ENCODE peak calls at places on chromosomes 12 and 14, in five cellular contexts. C is GM12891, M is GM12878, Q is K562, Z is HepG2. I is an unnamed sample.

GRCh38 chr14:93160353-93160801 is 24.3 kb downstream of the MOAP1 start:
- DNase-seq in C (no peak), M (no peak), Q (peak), Z (no peak), I (no peak)

GRCh38 chr12:108572166-108572790 is 9.9 kb downstream of the ISCU start:
- DNase-seq in C (no peak), M (peak), Q (no peak), Z (no peak), I (no peak)

GRCh38 chr12:93145086-93145485 is 216.0 kb upstream of the EEA1 start:
- DNase-seq in C (no peak), M (no peak), Q (no peak), Z (no peak), I (no peak)

GRCh38 chr12:109098671-109099070 is 1.3 kb downstream of the UNG start:
- DNase-seq in C (no peak), M (no peak), Q (no peak), Z (no peak), I (no peak)

GRCh38 chr12:56628671-56629458 is 1.3 kb downstream of the BAZ2A start:
- DNase-seq in C (no peak), M (no peak), Q (no peak), Z (peak), I (no peak)

GRCh38 chr14:68816183-68816942 is 23.5 kb upstream of the ZFP36L1 start:
- DNase-seq in C (peak), M (no peak), Q (peak), Z (peak), I (peak)

GRCh38 chr14:102591372-102591943 is 991 bp upstream of the RCOR1 start:
- DNase-seq in C (no peak), M (no peak), Q (no peak), Z (no peak), I (no peak)

GRCh38 chr12:95674631-95675030 is 115.9 kb downstream of the NTN4 start:
- DNase-seq in C (no peak), M (no peak), Q (no peak), Z (peak), I (no peak)

GRCh38 chr14:77128414-77128891 is 13.1 kb downstream of the ZDHHC22 start:
- DNase-seq in C (no peak), M (no peak), Q (no peak), Z (peak), I (no peak)

GRCh38 chr14:61573748-61574513 is 121.4 kb upstream of the HIF1A start:
- DNase-seq in C (no peak), M (no peak), Q (no peak), Z (no peak), I (no peak)

GRCh38 chr12:20314325-20314724 is 54.0 kb upstream of the PDE3A start:
- DNase-seq in C (no peak), M (no peak), Q (no peak), Z (no peak), I (no peak)

GRCh38 chr14:75170797-75171196 is 5.6 kb downstream of the TMED10 start:
- DNase-seq in C (no peak), M (no peak), Q (no peak), Z (no peak), I (no peak)

GRCh38 chr14:91745329-91745728 is 13.4 kb upstream of the CATSPERB start:
- DNase-seq in C (no peak), M (no peak), Q (no peak), Z (no peak), I (no peak)

GRCh38 chr12:67370979-67371378 is 101.8 kb downstream of the CAND1 start:
- DNase-seq in C (no peak), M (no peak), Q (no peak), Z (no peak), I (no peak)

GRCh38 chr14:93734086-93734822 is 54.0 kb downstream of the PRIMA1 start:
- DNase-seq in C (no peak), M (no peak), Q (peak), Z (no peak), I (no peak)

GRCh38 chr12:5395443-5396401 is 36.2 kb upstream of the NTF3 start:
- DNase-seq in C (no peak), M (no peak), Q (no peak), Z (no peak), I (no peak)

GRCh38 chr12:132342322-132342721 is 12.9 kb upstream of the GALNT9 start:
- DNase-seq in C (no peak), M (no peak), Q (no peak), Z (peak), I (no peak)

GRCh38 chr14:106586098-106586704 is 1059.8 kb downstream of the TMEM121 start:
- DNase-seq in C (peak), M (no peak), Q (peak), Z (peak), I (peak)

GRCh38 chr14:102187044-102187443 is 47.3 kb downstream of the WDR20 start:
- DNase-seq in C (no peak), M (no peak), Q (no peak), Z (no peak), I (no peak)

GRCh38 chr12:93742086-93742934 is 65.1 kb downstream of the CRADD start:
- DNase-seq in C (peak), M (no peak), Q (peak), Z (peak), I (peak)

GRCh38 chr14:62031504-62031903 is 269.3 kb downstream of the SNAPC1 start:
- DNase-seq in C (no peak), M (no peak), Q (no peak), Z (no peak), I (no peak)

GRCh38 chr14:32167907-32168306 is 33.9 kb upstream of the RNU6-7 start:
- DNase-seq in C (no peak), M (no peak), Q (no peak), Z (no peak), I (no peak)

GRCh38 chr12:66092559-66093269 is 37.8 kb downstream of the LLPH start:
- DNase-seq in C (no peak), M (no peak), Q (no peak), Z (no peak), I (no peak)

DNA sequence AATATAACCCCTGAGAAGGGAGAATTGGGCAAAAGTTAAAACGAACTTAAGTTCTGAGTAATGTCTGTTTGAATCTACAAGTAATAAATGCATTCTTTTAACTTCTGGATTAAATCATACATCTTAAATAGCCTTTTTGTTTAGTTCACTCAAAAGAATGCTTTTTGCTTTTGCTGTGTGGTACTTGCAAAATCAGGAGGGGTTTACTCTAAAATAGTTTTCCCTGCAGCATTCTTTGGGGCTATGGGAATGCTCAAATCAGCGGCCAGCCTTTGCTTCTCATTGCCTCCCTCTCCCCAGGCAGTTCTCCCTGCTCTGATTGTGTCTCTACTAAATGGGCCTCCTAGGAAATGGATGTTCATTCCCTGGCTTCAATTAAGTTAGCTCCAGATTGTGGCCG is 4.3 kb downstream of the TULP3 start:
- DNase-seq in C (no peak), M (no peak), Q (no peak), Z (no peak), I (no peak)
- TF ChIP-seq POLR2A in C (no peak), M (no peak), Q (no peak), Z (no peak), I (no peak)

DNA sequence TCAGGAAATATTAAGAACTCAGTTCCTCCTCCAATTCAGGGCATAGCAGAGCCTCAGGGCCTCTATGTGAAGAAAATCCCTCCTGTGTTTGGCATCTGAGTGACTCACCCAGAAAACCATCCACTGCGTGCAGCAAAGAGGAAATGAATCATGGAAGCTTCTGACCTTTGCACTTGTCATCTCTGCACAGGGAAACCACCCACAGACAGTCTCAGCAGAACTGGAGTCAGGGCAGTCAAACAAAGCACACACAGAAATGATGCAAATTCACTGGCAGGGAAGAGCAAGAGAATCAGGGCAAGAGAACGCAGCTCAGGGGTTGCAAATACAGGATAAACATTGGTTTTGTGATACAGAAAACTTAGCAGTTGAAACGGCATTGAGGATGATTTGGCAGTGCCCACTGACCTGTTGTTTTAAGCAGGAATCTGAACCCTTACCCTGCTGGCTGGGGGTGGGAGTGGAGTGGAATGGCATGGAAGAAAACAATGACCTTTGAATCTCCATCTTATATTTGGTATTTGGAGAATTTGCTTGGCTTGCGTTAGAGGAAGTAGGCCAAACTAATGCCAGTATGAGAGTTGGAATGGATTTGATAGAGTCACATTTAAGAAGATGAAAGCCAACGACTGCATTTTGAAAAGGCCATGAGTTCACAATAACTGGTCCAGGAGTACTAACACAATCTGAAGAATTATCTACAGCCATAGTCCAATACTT is 53.5 kb downstream of the PHLDA1 start:
- DNase-seq in C (peak), M (peak), Q (peak), Z (peak), I (peak)
- TF ChIP-seq TAF1 in C (no peak), M (no peak), Q (no peak), Z (peak), I (peak)

DNA sequence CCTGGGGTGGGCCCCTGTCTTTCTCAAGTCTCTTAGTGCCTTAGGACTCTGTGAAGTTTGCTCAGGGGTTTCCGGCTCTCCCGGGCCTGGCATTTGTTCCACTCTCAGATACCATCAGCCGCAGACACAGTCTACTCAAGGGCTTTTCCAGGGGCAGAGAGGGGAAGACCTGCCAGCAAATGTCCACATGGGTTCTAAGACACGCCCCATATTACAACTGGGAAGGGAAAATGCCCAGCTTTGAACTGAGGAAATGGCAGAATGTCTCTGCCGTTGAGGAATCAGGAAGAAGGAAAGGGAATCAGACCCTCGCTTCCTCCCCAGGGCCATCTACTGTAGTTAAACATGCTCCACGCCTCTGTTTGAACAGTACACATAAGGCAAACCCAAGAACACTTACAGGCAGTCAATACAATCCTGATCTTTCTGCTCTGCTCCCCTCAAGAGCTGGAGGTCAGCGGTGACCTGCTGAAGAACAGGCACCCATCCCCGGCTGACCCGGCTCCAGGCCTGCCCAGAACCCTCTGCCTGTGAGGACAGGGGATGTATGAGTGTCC is 7.9 kb downstream of the CCDC85C start:
- DNase-seq in C (no peak), M (no peak), Q (no peak), Z (no peak), I (no peak)
- TF ChIP-seq POLR2AphosphoS5 in C (no peak), M (no peak), Q (no peak), Z (no peak), I (no peak)

DNA sequence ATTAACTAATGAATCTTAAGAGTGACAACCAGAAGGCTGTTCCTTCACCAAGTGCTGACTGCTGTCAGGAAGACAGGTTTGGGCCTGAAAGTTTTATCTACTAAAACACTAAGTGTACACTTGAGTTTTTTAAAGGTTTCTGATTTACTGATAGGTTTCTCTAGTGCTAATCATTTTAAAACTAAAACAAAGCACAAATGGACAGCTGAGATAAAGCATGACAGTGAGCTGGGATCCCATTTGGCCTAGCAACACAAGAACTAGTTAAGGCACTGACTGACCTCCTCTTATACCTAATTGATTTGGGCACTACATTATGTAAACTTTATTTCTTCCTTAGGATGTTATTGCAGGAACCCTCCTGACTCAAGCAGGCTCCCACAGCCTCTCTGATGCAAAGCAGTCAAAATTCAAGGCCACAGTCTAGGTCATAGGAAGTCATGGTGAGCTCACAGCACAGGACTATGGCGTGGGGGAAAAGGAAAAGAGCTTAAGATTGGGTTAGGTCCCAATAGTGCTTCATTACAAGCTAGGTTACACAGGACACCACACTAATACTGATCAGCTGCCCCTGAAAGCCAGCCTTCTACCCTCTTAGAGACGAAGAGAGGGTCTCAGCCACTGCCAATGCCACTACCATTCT is 3.5 kb downstream of the STXBP6 start:
- DNase-seq in C (no peak), M (no peak), Q (no peak), Z (no peak), I (no peak)
- TF ChIP-seq POLR2A in C (no peak), M (no peak), Q (no peak), Z (no peak), I (no peak)

DNA sequence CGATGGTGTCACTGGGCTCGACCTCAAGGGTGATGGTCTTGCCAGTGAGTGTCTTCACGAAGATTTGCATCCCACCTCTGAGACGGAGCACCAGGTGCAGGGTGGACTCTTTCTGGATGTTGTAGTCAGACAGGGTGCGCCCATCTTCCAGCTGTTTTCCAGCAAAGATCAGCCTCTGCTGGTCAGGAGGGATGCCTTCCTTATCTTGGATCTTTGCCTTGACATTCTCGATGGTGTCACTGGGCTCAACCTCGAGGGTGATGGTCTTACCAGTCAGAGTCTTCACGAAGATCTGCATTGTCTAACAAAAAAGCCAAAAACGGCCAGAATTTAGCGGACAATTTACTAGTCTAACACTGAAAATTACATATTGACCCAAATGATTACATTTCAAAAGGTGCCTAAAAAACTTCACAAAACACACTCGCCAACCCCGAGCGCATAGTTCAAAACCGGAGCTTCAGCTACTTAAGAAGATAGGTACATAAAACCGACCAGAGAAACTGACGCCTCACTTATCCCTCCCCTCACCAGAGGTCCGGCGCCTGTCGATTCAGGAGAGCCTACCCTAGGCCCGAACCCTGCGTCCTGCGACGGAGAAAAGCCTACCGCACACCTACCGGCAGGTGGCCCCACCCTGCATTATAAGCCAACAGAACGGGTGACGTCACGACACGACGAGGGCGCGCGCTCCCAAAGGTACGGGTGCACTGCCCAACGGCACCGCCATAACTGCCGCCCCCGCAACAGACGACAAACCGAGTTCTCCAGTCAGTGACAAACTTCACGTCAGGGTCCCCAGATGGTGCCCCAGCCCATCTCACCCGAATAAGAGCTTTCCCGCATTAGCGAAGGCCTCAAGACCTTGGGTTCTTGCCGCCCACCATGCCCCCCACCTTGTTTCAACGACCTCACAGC is 717 bp downstream of the UBC start:
- DNase-seq in C (peak), M (no peak), Q (peak), Z (peak), I (peak)
- TF ChIP-seq TAF1 in C (no peak), M (no peak), Q (no peak), Z (no peak), I (no peak)

GRCh38 chr12:52011602-52012214 is 5.0 kb downstream of the TAMALIN start:
- DNase-seq in C (no peak), M (no peak), Q (no peak), Z (peak), I (no peak)

GRCh38 chr12:52009081-52009751 is 2.5 kb downstream of the TAMALIN start:
- DNase-seq in C (no peak), M (no peak), Q (no peak), Z (no peak), I (no peak)

GRCh38 chr12:52010692-52011601 is 4.2 kb downstream of the TAMALIN start:
- DNase-seq in C (no peak), M (no peak), Q (no peak), Z (peak), I (no peak)

GRCh38 chr12:52007982-52008510 is 1.3 kb downstream of the TAMALIN start:
- DNase-seq in C (no peak), M (no peak), Q (no peak), Z (no peak), I (no peak)

DNA sequence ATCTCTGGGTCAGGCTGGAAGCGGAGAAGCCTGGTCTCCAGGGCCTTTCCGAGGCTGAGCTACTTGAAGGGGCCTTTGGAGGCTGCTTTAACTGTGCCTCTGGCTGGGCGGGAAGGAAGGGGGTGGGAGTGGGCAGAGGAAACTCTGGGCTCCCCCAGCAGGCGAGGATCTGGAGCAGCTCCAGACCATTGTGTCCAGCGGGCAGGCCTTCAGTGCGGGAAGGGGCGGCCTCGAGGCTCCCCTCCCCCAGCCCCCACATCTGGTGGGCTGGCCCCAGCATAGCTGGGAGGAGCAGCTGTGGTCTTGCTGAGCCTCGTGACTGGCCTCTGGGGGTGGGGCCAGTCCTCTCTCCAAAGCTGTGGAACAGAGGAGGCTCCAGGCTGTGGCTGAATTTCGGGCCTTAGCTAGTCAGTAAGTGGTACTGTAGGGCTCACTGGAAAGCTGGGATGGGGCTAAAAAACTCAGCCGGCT is 3.4 kb downstream of the TAMALIN start:
- DNase-seq in C (no peak), M (no peak), Q (peak), Z (peak), I (no peak)
- TF ChIP-seq POLR2AphosphoS5 in C (no peak), M (no peak), Q (no peak), Z (peak), I (no peak)

DNA sequence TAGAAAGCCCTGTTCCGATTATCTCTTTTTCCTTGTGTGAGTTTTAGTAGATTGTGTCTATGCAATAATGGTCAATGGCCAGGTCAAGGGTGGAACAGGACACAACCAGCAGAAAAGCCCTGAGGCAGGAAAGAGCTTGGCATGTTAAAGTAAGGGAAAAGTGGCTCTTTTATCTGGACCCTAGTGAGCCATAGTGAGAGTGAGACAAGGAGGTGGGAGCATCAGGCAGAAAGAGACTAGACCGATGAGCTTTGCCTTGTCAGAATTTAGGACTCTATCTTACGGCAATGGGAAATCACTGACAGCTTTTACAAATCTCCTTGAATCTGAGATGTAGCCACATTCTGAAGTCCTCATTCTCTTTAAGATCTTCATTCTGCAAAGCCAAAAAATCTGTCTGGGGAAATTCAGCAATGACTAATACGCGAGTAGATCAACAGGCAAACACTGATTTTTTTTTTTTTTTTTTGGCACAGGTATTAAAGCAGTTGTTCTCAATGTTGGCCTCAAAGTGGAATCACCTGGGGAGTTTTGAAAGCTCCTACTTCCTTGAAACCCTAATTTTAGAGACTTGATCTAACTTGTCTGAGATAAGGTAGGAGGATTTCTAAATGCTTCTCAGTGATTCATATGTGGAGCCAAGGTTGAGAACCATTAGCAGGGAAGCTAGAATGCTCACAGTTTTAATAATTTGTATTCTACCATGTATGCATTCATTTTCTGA is 33.9 kb downstream of the TMEM19 start:
- DNase-seq in C (no peak), M (no peak), Q (no peak), Z (no peak), I (no peak)
- TF ChIP-seq POLR2A in C (no peak), M (no peak), Q (no peak), Z (no peak), I (no peak)

I was measured in GM12892.